ENCODE peak calls at places on chromosomes 1 and 21, in four cellular contexts. A, N, Y and B are unnamed samples.

GRCh38 chr21:45747802-45748445 is 104.4 kb downstream of the PCBP3 start:
- DNase-seq in A (peak; percentile 51), N (no peak), Y (no peak), B (peak; percentile 23)

GRCh38 chr21:28827422-28827821 is 165.3 kb downstream of the LTN1 start:
- DNase-seq in A (peak; percentile 46), N (no peak), Y (no peak), B (no peak)

GRCh38 chr1:84936116-84936810 is 43.3 kb upstream of the LPAR3 start:
- DNase-seq in A (peak; percentile 72), N (no peak), Y (no peak), B (peak; percentile 68)

GRCh38 chr1:218482683-218483082 is 137.5 kb downstream of the TGFB2 start:
- DNase-seq in A (peak; percentile 31), N (no peak), Y (no peak), B (no peak)

GRCh38 chr1:181910905-181911304 is 150.6 kb downstream of the ZNF648 start:
- DNase-seq in A (no peak), N (no peak), Y (no peak), B (peak; percentile 32)

GRCh38 chr1:14724234-14724633 is 125.7 kb downstream of the KAZN start:
- DNase-seq in A (no peak), N (no peak), Y (no peak), B (no peak)

GRCh38 chr1:151156515-151156819 is at the start of gene TNFAIP8L2:
- DNase-seq in A (no peak), N (peak; percentile 54), Y (no peak), B (peak; percentile 8)

GRCh38 chr1:53893999-53894636 is at the start of gene DIO1:
- DNase-seq in A (no peak), N (peak; percentile 61), Y (no peak), B (no peak)

GRCh38 chr21:42507418-42507817 is 6.2 kb upstream of the SLC37A1 start:
- DNase-seq in A (no peak), N (no peak), Y (no peak), B (no peak)

GRCh38 chr1:62727656-62728396 is 39.6 kb upstream of the DOCK7 start:
- DNase-seq in A (peak; percentile 43), N (no peak), Y (no peak), B (peak; percentile 86)

GRCh38 chr1:43225168-43225567 is 44.6 kb upstream of the TMEM125 start:
- DNase-seq in A (no peak), N (no peak), Y (no peak), B (no peak)

GRCh38 chr21:16124397-16125130 is 394.8 kb downstream of the USP25 start:
- DNase-seq in A (peak; percentile 89), N (no peak), Y (no peak), B (no peak)

GRCh38 chr1:76176020-76176419 is 101.5 kb downstream of the ST6GALNAC3 start:
- DNase-seq in A (no peak), N (no peak), Y (no peak), B (no peak)

GRCh38 chr1:48030211-48030610 is 33.0 kb upstream of the TRABD2B start:
- DNase-seq in A (no peak), N (peak; percentile 1), Y (no peak), B (no peak)

GRCh38 chr1:35573198-35573775 is at the start of gene TFAP2E:
- DNase-seq in A (no peak), N (peak; percentile 67), Y (no peak), B (peak; percentile 45)
- H2BK5ac ChIP-seq in A (no peak within 1 kb of the TSS), N (no peak within 1 kb of the TSS), Y (no peak within 1 kb of the TSS), B (no peak within 1 kb of the TSS)

GRCh38 chr1:156356262-156356874 is 12.6 kb upstream of the RHBG start:
- DNase-seq in A (no peak), N (no peak), Y (no peak), B (no peak)
- H4K5ac ChIP-seq in A (no peak overlapping the region), N (no peak overlapping the region), Y (no peak overlapping the region), B (no peak overlapping the region)

DNA sequence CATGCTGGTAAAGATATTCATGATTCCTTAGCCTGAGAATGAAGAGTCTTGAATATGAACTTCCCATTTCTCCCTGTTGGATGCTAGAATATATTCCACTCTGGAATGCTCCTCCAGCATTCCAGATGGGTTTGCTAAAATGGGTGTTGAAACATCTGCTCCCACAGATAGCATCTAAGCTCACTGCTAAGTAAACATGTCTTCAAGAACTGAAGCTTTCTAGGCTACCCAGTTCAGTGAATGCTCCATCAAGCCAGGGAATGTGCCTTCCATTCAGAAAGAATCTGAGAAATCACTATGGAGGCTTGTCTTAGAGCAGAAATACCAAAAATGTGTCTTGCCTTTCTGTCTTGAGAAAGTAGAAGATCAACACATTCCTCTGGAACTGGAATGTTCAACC is 81.1 kb downstream of the TNFSF18 start:
- DNase-seq in A (peak; percentile 84), N (no peak), Y (no peak), B (peak; percentile 75)
- H3K4ac ChIP-seq in A (peak overlapping the region; percentile 23), N (no peak overlapping the region), Y (no peak overlapping the region), B (no peak overlapping the region)

DNA sequence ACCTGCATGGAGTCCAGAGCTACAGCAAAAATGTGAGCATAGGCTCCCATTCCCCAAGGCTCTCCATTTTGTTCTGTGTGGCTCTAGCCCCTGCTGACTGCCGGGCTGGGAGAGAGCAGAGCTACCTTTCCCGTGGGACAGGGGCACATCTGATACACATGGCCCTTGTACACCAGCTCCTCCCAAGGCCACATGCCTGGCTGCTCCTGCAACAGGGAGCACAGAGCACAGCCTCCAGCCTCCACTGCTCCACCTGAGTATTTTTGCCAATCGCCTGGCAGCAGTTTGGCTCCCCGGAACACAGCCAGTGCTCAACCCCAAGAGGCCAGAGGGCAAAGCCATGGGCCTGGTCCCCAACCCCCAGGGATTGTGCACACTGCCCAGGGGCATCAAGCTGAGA is 146.5 kb downstream of the CHD1L start:
- DNase-seq in A (no peak), N (peak; percentile 28), Y (no peak), B (no peak)
- H2BK5ac ChIP-seq in A (no peak overlapping the region), N (no peak overlapping the region), Y (no peak overlapping the region), B (no peak overlapping the region)

GRCh38 chr1:168825129-168825528 is 96.1 kb upstream of the DPT start:
- DNase-seq in A (no peak), N (no peak), Y (no peak), B (no peak)
- H4K5ac ChIP-seq in A (no peak overlapping the region), N (no peak overlapping the region), Y (no peak overlapping the region), B (no peak overlapping the region)

GRCh38 chr1:1063261-1063944 is 10.7 kb downstream of the RNF223 start:
- DNase-seq in A (no peak), N (no peak), Y (no peak), B (no peak)
- H3K4ac ChIP-seq in A (peak overlapping the region; percentile 67), N (no peak overlapping the region), Y (no peak overlapping the region), B (no peak overlapping the region)

DNA sequence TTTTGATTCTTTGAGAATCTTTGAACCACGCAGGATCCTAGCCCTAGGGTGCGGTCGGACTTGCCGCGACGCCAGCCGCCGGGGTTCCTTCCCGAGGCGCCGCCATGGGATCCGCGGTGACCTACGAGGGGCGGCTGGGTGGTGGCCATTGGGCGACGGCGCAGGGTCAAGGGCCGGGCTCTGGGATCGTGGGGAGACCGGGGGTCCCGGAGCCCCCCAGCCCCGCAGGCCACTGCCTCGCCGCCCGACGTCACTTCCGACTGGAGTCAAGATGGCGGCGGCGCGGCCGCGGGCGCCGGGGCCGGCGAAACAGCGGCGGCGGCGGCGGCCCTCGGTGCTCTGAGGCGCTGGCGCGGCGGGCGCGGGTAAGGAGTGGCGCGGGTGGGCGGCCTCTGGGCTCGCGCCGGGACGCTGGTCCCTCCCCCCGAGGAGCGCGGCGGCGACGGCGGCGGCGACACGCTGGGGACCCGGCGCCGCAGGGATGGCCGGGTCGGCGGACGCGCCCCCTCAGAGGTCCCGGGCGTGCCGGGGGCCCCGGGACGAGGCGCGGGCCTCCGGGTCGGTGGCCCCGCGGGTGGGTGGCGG is at the start of gene PRDM2:
- DNase-seq in A (peak; percentile 17), N (peak; percentile 48), Y (no peak), B (peak; percentile 45)
- H2BK5ac ChIP-seq in A (peak within 1 kb of the TSS; percentile 35), N (no peak within 1 kb of the TSS), Y (no peak within 1 kb of the TSS), B (no peak within 1 kb of the TSS)

GRCh38 chr1:3454811-3455618 is 550 bp downstream of the ARHGEF16 start:
- DNase-seq in A (no peak), N (peak; percentile 85), Y (peak; percentile 47), B (peak; percentile 88)
- H4K5ac ChIP-seq in A (no peak overlapping the region), N (no peak overlapping the region), Y (peak overlapping the region; percentile 91), B (no peak overlapping the region)